ENCODE peak calls at places on chromosomes 5 and 9, in seven cellular contexts. T is HTR-8/SVneo; N is stimulated activated CD4-positive, alpha-beta T cell treated with anti-CD3 and anti-CD28 coated beads, Interleukin-15, amount 100 ng/mL, for 1 hour; O is posterior vena cava; A is Peyer's patch; G is G401; B is kidney glomerular epithelial cell. W is an unnamed sample.

GRCh38 chr5:111857633-111858032 is 100.6 kb upstream of the NREP start:
- DNase-seq in T (no peak), O (no peak), B (no peak), N (no peak), A (no peak), G (peak; percentile 13), W (no peak)

GRCh38 chr5:11602298-11602697 is 301.9 kb downstream of the CTNND2 start:
- DNase-seq in G (no peak), A (no peak), O (no peak), B (no peak), T (no peak), N (no peak), W (no peak)

GRCh38 chr5:30802961-30803705 is 390.4 kb upstream of the CDH6 start:
- DNase-seq in O (no peak), B (no peak), A (no peak), G (no peak), T (no peak), N (no peak), W (no peak)

GRCh38 chr5:147913786-147914185 is 7.4 kb upstream of the C5orf46 start:
- DNase-seq in O (no peak), A (no peak), B (no peak), G (no peak), N (no peak), T (no peak), W (no peak)

GRCh38 chr5:134662971-134663370 is 14.4 kb downstream of the SEC24A start:
- DNase-seq in T (no peak), A (no peak), B (no peak), N (no peak), O (no peak), G (no peak), W (no peak)

GRCh38 chr5:148615644-148616283 is 38.6 kb downstream of the HTR4 start:
- DNase-seq in N (no peak), G (no peak), B (no peak), T (no peak), A (no peak), O (no peak), W (no peak)

GRCh38 chr5:7251127-7251526 is 144.8 kb upstream of the ADCY2 start:
- DNase-seq in O (no peak), G (no peak), A (no peak), T (no peak), N (no peak), B (no peak), W (no peak)

GRCh38 chr9:29006603-29007002 is 1433.3 kb upstream of the C9orf72 start:
- DNase-seq in A (no peak), T (no peak), O (no peak), G (no peak), N (no peak), B (peak; percentile 7), W (no peak)